ENCODE peak calls at places on chromosomes 4 and X, in eight cellular contexts. S, W, D, J, V, M, O and X are unnamed samples.

GRCh38 chrX:132181364-132181763 is 37.9 kb downstream of the RAP2C start:
- DNase-seq in D (peak; percentile 33), W (no peak), M (no peak), J (peak; percentile 54), V (no peak), O (peak; percentile 60), S (peak; percentile 38), X (peak; percentile 46)

GRCh38 chrX:66020578-66021406 is 19.1 kb downstream of the VSIG4 start:
- DNase-seq in O (no peak), W (no peak), J (no peak), D (no peak), S (no peak), M (no peak), V (no peak), X (peak; percentile 45)

GRCh38 chr4:40990202-40990898 is 224.0 kb downstream of the APBB2 start:
- DNase-seq in V (no peak), J (no peak), M (no peak), D (no peak), W (no peak), O (no peak), S (no peak), X (no peak)

GRCh38 chr4:113976937-113977855 is 2.3 kb downstream of the ARSJ start:
- DNase-seq in V (no peak), M (no peak), O (no peak), D (no peak), W (no peak), S (no peak), J (no peak), X (no peak)

GRCh38 chr4:37770016-37770415 is 56.5 kb upstream of the PGM2 start:
- DNase-seq in O (no peak), M (no peak), V (no peak), W (no peak), D (no peak), J (no peak), S (no peak), X (no peak)

GRCh38 chrX:96182366-96182765 is 502.3 kb upstream of the DIAPH2 start:
- DNase-seq in S (peak; percentile 24), V (no peak), M (peak; percentile 16), O (no peak), D (peak; percentile 62), J (no peak), W (no peak), X (no peak)

GRCh38 chrX:115259238-115259875 is 25.5 kb upstream of the LRCH2 start:
- DNase-seq in O (no peak), W (no peak), M (no peak), D (no peak), V (no peak), J (no peak), S (no peak), X (no peak)

GRCh38 chr4:119730644-119730995 is 102.0 kb upstream of the PDE5A start:
- DNase-seq in J (no peak), V (no peak), O (no peak), M (no peak), D (no peak), W (no peak), S (no peak), X (no peak)

GRCh38 chr4:186192068-186192751 is 843 bp downstream of the CYP4V2 start:
- DNase-seq in M (peak; percentile 63), D (peak; percentile 71), S (peak; percentile 62), V (no peak), W (no peak), J (peak; percentile 50), O (peak; percentile 47), X (peak; percentile 72)

GRCh38 chr4:89681219-89681618 is 155.7 kb downstream of the SNCA start:
- DNase-seq in J (no peak), M (no peak), S (no peak), O (no peak), D (no peak), V (peak; percentile 69), W (no peak), X (no peak)

GRCh38 chr4:112735474-112735951 is 98.6 kb downstream of the LARP7 start:
- DNase-seq in O (no peak), D (no peak), V (no peak), W (peak; percentile 42), M (no peak), J (no peak), S (no peak), X (no peak)

GRCh38 chr4:3452376-3452775 is 10.6 kb downstream of the HGFAC start:
- DNase-seq in V (no peak), S (no peak), O (peak; percentile 52), W (no peak), D (no peak), J (no peak), M (no peak), X (no peak)

GRCh38 chr4:163380703-163381102 is 37.0 kb downstream of the NPY5R start:
- DNase-seq in O (no peak), J (no peak), S (no peak), D (no peak), V (no peak), M (no peak), W (no peak), X (no peak)

GRCh38 chr4:145938618-145939177 is at the start of gene ZNF827:
- DNase-seq in O (peak; percentile 76), S (peak; percentile 76), J (peak; percentile 81), W (no peak), V (peak; percentile 90), M (peak; percentile 71), D (peak; percentile 77), X (peak; percentile 76)

GRCh38 chrX:1423215-1423614 is 29.5 kb downstream of the ASMTL start:
- DNase-seq in W (no peak), M (no peak), J (no peak), D (peak; percentile 7), V (peak; percentile 4), S (no peak), O (no peak), X (peak; percentile 27)

GRCh38 chr4:152534541-152535231 is 1.2 kb downstream of the FBXW7 start:
- DNase-seq in J (peak; percentile 39), S (peak; percentile 45), M (peak; percentile 48), D (peak; percentile 55), W (no peak), O (peak; percentile 47), V (peak; percentile 95), X (peak; percentile 79)

GRCh38 chr4:70443329-70443728 is 28.7 kb upstream of the MUC7 start:
- DNase-seq in D (no peak), M (no peak), W (no peak), O (no peak), S (no peak), V (no peak), J (no peak), X (no peak)

GRCh38 chrX:106874075-106874474 is 29.1 kb downstream of the RIPPLY1 start:
- DNase-seq in D (no peak), O (no peak), V (no peak), S (no peak), J (no peak), W (no peak), M (no peak), X (no peak)
- TF ChIP-seq CTCF in D (no peak), O (peak; percentile 30), V (peak; percentile 47), S (peak; percentile 35), J (no peak), W (peak; percentile 34), M (no peak), X (peak; percentile 60)

GRCh38 chrX:4175221-4175620 is 461.8 kb upstream of the PRKX start:
- DNase-seq in S (no peak), O (no peak), W (no peak), V (no peak), D (no peak), M (no peak), J (no peak), X (no peak)

GRCh38 chrX:4182010-4182806 is 468.8 kb upstream of the PRKX start:
- DNase-seq in V (no peak), J (no peak), S (no peak), M (no peak), O (no peak), W (no peak), D (no peak), X (no peak)

GRCh38 chrX:4173743-4174142 is 460.3 kb upstream of the PRKX start:
- DNase-seq in S (no peak), W (no peak), O (no peak), M (no peak), V (no peak), D (no peak), J (no peak), X (no peak)

GRCh38 chrX:4179031-4179430 is 465.6 kb upstream of the PRKX start:
- DNase-seq in D (no peak), W (no peak), V (no peak), J (no peak), S (no peak), M (no peak), O (no peak), X (no peak)
- H3K27ac ChIP-seq in D (no peak overlapping the region), W (no peak overlapping the region), V (no peak overlapping the region), J (no peak overlapping the region), S (no peak overlapping the region), M (no peak overlapping the region), O (no peak overlapping the region), X (no peak overlapping the region)

GRCh38 chrX:101931494-101932248 is at the start of gene ZMAT1:
- DNase-seq in M (peak; percentile 91), O (peak; percentile 96), D (peak; percentile 94), S (peak; percentile 97), V (peak; percentile 95), J (peak; percentile 92), W (peak; percentile 98), X (peak; percentile 96)
- TF ChIP-seq POLR2A in M (peak; percentile 83), O (peak; percentile 93), D (no peak), S (peak; percentile 91), V (peak; percentile 86), J (peak; percentile 24), W (peak; percentile 86), X (peak; percentile 58)

GRCh38 chr4:127783026-127783769 is 1.1 kb downstream of the HSPA4L start:
- DNase-seq in S (peak; percentile 87), V (peak; percentile 73), J (peak; percentile 56), M (peak; percentile 75), W (peak; percentile 92), O (peak; percentile 84), D (peak; percentile 86), X (no peak)

GRCh38 chr4:127793528-127793927 is 11.4 kb downstream of the HSPA4L start:
- DNase-seq in D (no peak), S (no peak), M (no peak), J (no peak), O (no peak), V (no peak), W (no peak), X (no peak)

GRCh38 chr4:127783971-127784519 is 1.9 kb downstream of the HSPA4L start:
- DNase-seq in S (no peak), J (no peak), M (no peak), V (no peak), W (no peak), D (no peak), O (no peak), X (no peak)

DNA sequence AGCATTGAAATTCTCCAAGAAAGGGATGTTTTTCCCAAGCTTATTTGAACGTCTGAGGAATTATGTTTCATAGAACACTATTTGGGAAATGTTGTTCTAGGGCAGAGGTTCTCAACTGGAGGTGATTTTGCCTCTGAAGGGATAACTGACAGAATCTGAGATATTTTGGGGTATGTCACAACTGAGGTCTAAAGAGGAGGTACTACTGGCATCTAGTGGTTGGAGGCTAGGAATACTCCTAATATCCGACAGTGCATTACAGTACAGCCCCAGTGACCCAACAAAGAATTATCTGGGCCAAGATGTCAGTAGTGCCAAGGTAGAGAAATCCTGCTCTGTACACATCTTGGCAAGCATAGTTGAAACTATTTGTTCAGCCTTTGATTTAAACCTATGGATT is 6.4 kb downstream of the HSPA4L start:
- DNase-seq in V (no peak), W (no peak), J (no peak), D (no peak), O (no peak), S (no peak), M (no peak), X (no peak)
- TF ChIP-seq CTCF in V (no peak), W (no peak), J (no peak), D (no peak), O (no peak), S (peak; percentile 34), M (no peak), X (no peak)